ENCODE peak calls at places on chromosome 11, in eight cellular contexts. T is upper lobe of left lung, V is lower lobe of right lung, W is left lung, F is heart right ventricle, H is HepG2, X is heart left ventricle, G is GM23338. B is an unnamed sample.

GRCh38 chr11:129412501-129412900 is 36.9 kb downstream of the BARX2 start:
- ATAC-seq in T (no peak), V (no peak), W (no peak), F (no peak), H (no peak), X (no peak), G (peak; percentile 34), B (no peak)

GRCh38 chr11:85806876-85807275 is 4.1 kb downstream of the SYTL2 start:
- ATAC-seq in T (no peak), V (no peak), W (no peak), F (no peak), H (no peak), X (no peak), G (no peak), B (no peak)

GRCh38 chr11:61910473-61911123 is 6.8 kb downstream of the RAB3IL1 start:
- ATAC-seq in T (no peak), V (no peak), W (no peak), F (no peak), H (no peak), X (no peak), G (no peak), B (peak; percentile 20)

GRCh38 chr11:67264886-67265632 is 1.2 kb upstream of the GRK2 start:
- ATAC-seq in T (no peak), V (no peak), W (no peak), F (no peak), H (no peak), X (no peak), G (no peak), B (no peak)

GRCh38 chr11:12258451-12258850 is 118.9 kb upstream of the PARVA start:
- ATAC-seq in T (peak; percentile 47), V (peak; percentile 56), W (peak; percentile 85), F (no peak), H (peak; percentile 36), X (no peak), G (no peak), B (no peak)

GRCh38 chr11:86663741-86664140 is 8.7 kb downstream of the ME3 start:
- ATAC-seq in T (no peak), V (no peak), W (no peak), F (no peak), H (no peak), X (no peak), G (no peak), B (no peak)

GRCh38 chr11:5643585-5643984 is 18.8 kb downstream of the TRIM34 start:
- ATAC-seq in T (no peak), V (no peak), W (no peak), F (no peak), H (no peak), X (no peak), G (no peak), B (no peak)

GRCh38 chr11:96314326-96315050 is 28.5 kb downstream of the MAML2 start:
- ATAC-seq in T (peak; percentile 77), V (peak; percentile 70), W (peak; percentile 73), F (peak; percentile 61), H (no peak), X (peak; percentile 64), G (no peak), B (peak; percentile 69)

GRCh38 chr11:68584991-68585524 is 99.3 kb upstream of the GAL start:
- ATAC-seq in T (no peak), V (no peak), W (no peak), F (no peak), H (no peak), X (peak; percentile 19), G (no peak), B (no peak)

GRCh38 chr11:117786099-117786870 is 10.7 kb downstream of the DSCAML1 start:
- ATAC-seq in T (no peak), V (no peak), W (no peak), F (no peak), H (peak; percentile 29), X (no peak), G (no peak), B (no peak)

GRCh38 chr11:34999453-34999852 is 83.0 kb downstream of the PDHX start:
- ATAC-seq in T (no peak), V (no peak), W (no peak), F (no peak), H (no peak), X (no peak), G (no peak), B (no peak)

GRCh38 chr11:36086366-36086765 is 142.5 kb downstream of the LDLRAD3 start:
- ATAC-seq in T (no peak), V (no peak), W (no peak), F (no peak), H (no peak), X (no peak), G (peak; percentile 80), B (no peak)

GRCh38 chr11:27681664-27682063 is 18.6 kb downstream of the BDNF start:
- ATAC-seq in T (no peak), V (no peak), W (no peak), F (no peak), H (no peak), X (peak; percentile 73), G (no peak), B (no peak)

GRCh38 chr11:27677108-27677507 is 23.1 kb downstream of the BDNF start:
- ATAC-seq in T (no peak), V (no peak), W (no peak), F (no peak), H (no peak), X (no peak), G (no peak), B (no peak)

GRCh38 chr11:27673979-27674663 is 26.1 kb downstream of the BDNF start:
- ATAC-seq in T (no peak), V (no peak), W (no peak), F (no peak), H (no peak), X (no peak), G (no peak), B (no peak)

GRCh38 chr11:27679136-27680015 is 20.9 kb downstream of the BDNF start:
- ATAC-seq in T (no peak), V (no peak), W (no peak), F (no peak), H (no peak), X (no peak), G (no peak), B (no peak)

GRCh38 chr11:27678242-27678641 is 22.0 kb downstream of the BDNF start:
- ATAC-seq in T (no peak), V (no peak), W (no peak), F (no peak), H (no peak), X (no peak), G (no peak), B (no peak)
- H3K36me3 ChIP-seq in T (no peaks in the 10 kb centered on the region), V (no peaks in the 10 kb centered on the region), W (no peaks in the 10 kb centered on the region), F (no peaks in the 10 kb centered on the region), H (no peaks in the 10 kb centered on the region), X (no peaks in the 10 kb centered on the region), G (no peaks in the 10 kb centered on the region), B (no peaks in the 10 kb centered on the region)

GRCh38 chr11:405323-405975 is 9.3 kb downstream of the SIGIRR start:
- ATAC-seq in T (peak; percentile 1), V (no peak), W (no peak), F (no peak), H (no peak), X (peak; percentile 20), G (peak; percentile 6), B (no peak)
- TF ChIP-seq CTCF in T (no peak), V (no peak), W (no peak), F (peak; percentile 20), H (peak; percentile 53), X (no peak), G (peak; percentile 56), B (no peak)

GRCh38 chr11:58625086-58625485 is 2.6 kb downstream of the CNTF start:
- ATAC-seq in T (no peak), V (no peak), W (no peak), F (no peak), H (no peak), X (no peak), G (no peak), B (no peak)

GRCh38 chr11:58622344-58622743 is at the start of gene CNTF:
- ATAC-seq in T (no peak), V (no peak), W (no peak), F (peak; percentile 47), H (no peak), X (peak; percentile 52), G (no peak), B (no peak)

GRCh38 chr11:58626915-58627483 is 4.5 kb downstream of the CNTF start:
- ATAC-seq in T (no peak), V (no peak), W (peak; percentile 16), F (no peak), H (no peak), X (no peak), G (no peak), B (no peak)

GRCh38 chr11:58628446-58628845 is 6.0 kb downstream of the CNTF start:
- ATAC-seq in T (no peak), V (no peak), W (peak; percentile 24), F (no peak), H (no peak), X (peak; percentile 82), G (no peak), B (no peak)

DNA sequence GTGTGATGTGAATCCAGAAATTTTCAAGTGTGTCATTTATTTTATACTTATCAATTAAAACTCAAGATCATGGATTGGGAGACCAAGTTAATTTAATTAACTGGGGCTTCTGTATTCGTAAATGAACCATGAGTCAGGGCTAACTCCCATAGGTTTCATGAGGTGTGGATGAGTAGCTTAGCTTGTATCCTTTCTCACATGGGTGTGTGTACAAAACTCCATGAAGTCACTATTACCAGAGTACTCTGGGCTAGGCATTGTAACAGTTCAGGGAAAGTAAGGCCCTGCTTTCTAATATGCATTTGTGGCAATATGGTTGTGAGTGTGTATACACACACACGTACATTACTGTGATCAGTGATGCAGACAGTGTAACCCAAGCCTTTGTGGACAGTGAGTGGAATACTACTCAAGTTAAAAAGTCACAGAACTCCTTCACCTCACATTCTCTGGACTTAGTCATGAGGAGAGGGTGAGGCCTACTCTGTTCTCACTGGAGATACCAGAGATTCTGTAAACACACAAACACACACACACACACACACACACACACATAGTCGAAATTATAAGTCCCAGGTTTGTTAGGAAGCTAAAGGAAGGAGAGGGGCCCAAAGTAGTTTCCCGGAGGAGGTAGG is 3.5 kb downstream of the CNTF start:
- ATAC-seq in T (no peak), V (no peak), W (peak; percentile 14), F (no peak), H (no peak), X (no peak), G (no peak), B (no peak)
- H3K36me3 ChIP-seq in T (peaks cover 26% of the 10 kb centered on the region), V (peaks cover 48% of the 10 kb centered on the region), W (no peaks in the 10 kb centered on the region), F (no peaks in the 10 kb centered on the region), H (peaks cover 3% of the 10 kb centered on the region), X (peaks cover 20% of the 10 kb centered on the region), G (peaks cover 15% of the 10 kb centered on the region), B (peaks cover 33% of the 10 kb centered on the region)

DNA sequence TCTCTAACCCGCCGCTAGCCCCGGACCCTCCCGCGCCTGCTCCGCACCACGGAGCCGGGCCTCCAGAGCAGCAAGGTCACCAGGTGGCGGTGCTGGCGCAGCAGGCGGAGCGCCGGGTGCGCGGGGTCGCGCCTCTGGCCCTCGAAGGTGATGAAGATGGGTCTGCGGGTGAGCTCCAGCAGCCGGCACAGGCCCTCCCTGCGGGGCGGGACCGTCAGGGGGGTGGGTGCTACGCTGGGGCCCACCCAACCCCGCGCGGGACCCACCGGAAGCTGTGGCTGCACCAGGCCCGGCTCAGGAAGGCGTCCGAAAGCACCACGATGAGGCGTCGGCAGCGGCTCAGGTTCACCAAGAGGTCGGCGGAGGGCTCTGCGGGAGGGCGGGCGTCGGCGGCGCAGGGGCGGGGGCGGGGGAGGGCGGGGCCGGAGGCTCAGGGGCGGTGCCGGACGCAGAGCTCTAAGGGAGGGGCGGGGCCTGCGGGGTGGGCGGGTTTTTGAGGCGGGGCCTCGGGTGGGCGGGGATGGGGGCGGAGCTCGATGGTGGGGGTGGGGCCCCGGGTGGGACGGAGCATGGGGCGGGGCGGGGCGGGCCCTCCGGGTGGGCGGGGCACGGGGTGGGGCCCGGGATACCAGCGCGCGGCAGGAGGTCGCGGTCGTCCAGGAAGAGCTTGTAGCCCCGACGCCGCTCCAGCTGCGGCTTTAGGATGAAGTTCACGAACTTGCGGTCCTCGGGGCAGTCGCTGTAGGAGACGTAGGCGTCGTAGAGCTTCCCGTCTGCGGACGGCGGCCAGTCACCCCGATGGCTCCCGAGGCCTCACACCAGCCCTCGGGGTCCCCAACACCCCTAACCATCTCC is 7.8 kb downstream of the SIGIRR start:
- ATAC-seq in T (peak; percentile 76), V (peak; percentile 77), W (peak; percentile 70), F (peak; percentile 83), H (no peak), X (peak; percentile 81), G (peak; percentile 72), B (peak; percentile 81)
- TF ChIP-seq CTCF in T (no peak), V (no peak), W (no peak), F (peak; percentile 47), H (no peak), X (no peak), G (peak; percentile 56), B (no peak)